ENCODE peak calls at places on chromosomes 6 and 20, in seven cellular contexts. G is CD8-positive, alpha-beta T cell; U is hepatocyte; K is fibroblast of lung; Z is MM.1S; V is effector memory CD4-positive, alpha-beta T cell; D is small intestine. A is an unnamed sample. For H3K27me3 and H3K36me3, the result is how much of the 10 kb centered on the place peaks cover.

GRCh38 chr20:37133952-37134351 is 38.2 kb upstream of the RBL1 start:
- DNase-seq in U (no peak), D (no peak), Z (no peak), V (no peak), K (no peak), G (no peak), A (no peak)

GRCh38 chr6:38495922-38496635 is 143.7 kb downstream of the BTBD9 start:
- DNase-seq in U (no peak), V (no peak), Z (peak), D (no peak), K (no peak), G (no peak), A (no peak)

GRCh38 chr6:35736982-35737412 is at the start of gene ARMC12:
- DNase-seq in D (no peak), K (no peak), V (no peak), U (no peak), Z (no peak), G (no peak), A (no peak)

GRCh38 chr6:105646391-105646867 is 243.5 kb upstream of the PREP start:
- DNase-seq in Z (peak), V (peak), U (no peak), G (peak), K (peak), D (peak), A (no peak)

GRCh38 chr20:43960231-43960630 is 45.6 kb downstream of the TOX2 start:
- DNase-seq in K (no peak), D (no peak), Z (no peak), G (no peak), U (no peak), V (no peak), A (no peak)

GRCh38 chr6:63724721-63725120 is 89.1 kb downstream of the PHF3 start:
- DNase-seq in Z (no peak), U (peak), V (no peak), K (no peak), D (peak), G (no peak), A (no peak)

GRCh38 chr6:49333345-49334120 is 129.5 kb downstream of the MMUT start:
- DNase-seq in G (no peak), K (peak), U (no peak), D (no peak), V (no peak), Z (no peak), A (no peak)

GRCh38 chr6:129817821-129818220 is 43.3 kb downstream of the TMEM244 start:
- DNase-seq in D (no peak), G (no peak), Z (no peak), K (no peak), V (no peak), U (no peak), A (no peak)

GRCh38 chr6:29967379-29968010 is 25.2 kb downstream of the HLA-A start:
- DNase-seq in Z (peak), V (no peak), D (peak), G (no peak), K (peak), U (peak), A (no peak)

GRCh38 chr6:139068846-139069245 is 40.3 kb downstream of the ABRACL start:
- DNase-seq in D (no peak), V (no peak), Z (no peak), U (no peak), G (no peak), K (no peak), A (no peak)

GRCh38 chr6:169224185-169224695 is 29.4 kb downstream of the THBS2 start:
- DNase-seq in V (no peak), G (no peak), Z (no peak), K (peak), D (no peak), U (no peak), A (no peak)

GRCh38 chr6:3410385-3411360 is 46.2 kb downstream of the SLC22A23 start:
- DNase-seq in Z (no peak), V (peak), K (peak), D (peak), U (peak), G (peak), A (peak)

GRCh38 chr6:125793280-125793679 is 2.5 kb downstream of the NCOA7 start:
- DNase-seq in K (no peak), G (no peak), Z (no peak), V (no peak), D (no peak), U (no peak), A (no peak)

GRCh38 chr6:158518196-158519127 is 41.4 kb upstream of the TMEM181 start:
- DNase-seq in G (no peak), D (peak), U (peak), Z (peak), K (peak), V (peak), A (peak)

GRCh38 chr20:433300-433975 is 25.3 kb downstream of the RBCK1 start:
- DNase-seq in Z (no peak), K (no peak), V (no peak), G (peak), U (no peak), D (peak), A (no peak)

GRCh38 chr6:25418463-25419052 is 139.4 kb downstream of the CARMIL1 start:
- DNase-seq in K (peak), D (no peak), G (no peak), V (no peak), Z (no peak), U (no peak), A (no peak)

GRCh38 chr6:31287621-31288020 is 15.7 kb upstream of the HLA-C start:
- DNase-seq in U (no peak), G (no peak), V (no peak), K (no peak), D (no peak), Z (no peak), A (no peak)

DNA sequence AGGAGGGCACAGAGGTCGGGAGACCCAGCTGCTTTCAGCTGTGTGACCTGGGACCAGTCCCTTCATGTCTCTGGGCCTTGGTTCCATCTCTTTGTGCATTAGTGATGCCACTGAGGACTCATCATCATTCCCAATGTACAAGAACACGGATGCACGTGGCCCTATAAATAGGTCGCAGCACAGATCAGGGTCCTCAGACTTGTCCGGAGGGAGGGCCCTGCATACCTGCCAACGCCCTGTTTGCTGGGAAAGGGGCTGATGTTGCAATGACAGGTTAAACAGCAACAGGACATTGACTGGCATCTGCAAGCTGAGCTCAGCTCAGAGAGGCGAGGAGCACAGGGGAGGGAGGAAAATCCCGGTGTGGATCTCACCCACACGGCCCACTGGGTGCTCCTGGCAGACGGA is 21.8 kb downstream of the TGM2 start:
- DNase-seq in Z (no peak), K (no peak), V (no peak), G (no peak), D (peak), U (peak), A (no peak)
- H3K27ac ChIP-seq in Z (no peak), K (peak), V (no peak), G (no peak), D (peak), U (peak), A (no peak)

GRCh38 chr6:925656-926213 is 232.8 kb upstream of the EXOC2 start:
- DNase-seq in Z (no peak), G (no peak), U (no peak), D (no peak), V (no peak), K (no peak), A (no peak)

GRCh38 chr6:920512-920911 is 227.6 kb upstream of the EXOC2 start:
- DNase-seq in U (no peak), Z (no peak), K (no peak), V (no peak), G (no peak), D (no peak), A (no peak)

GRCh38 chr6:921400-921799 is 228.5 kb upstream of the EXOC2 start:
- DNase-seq in U (no peak), D (no peak), V (no peak), G (no peak), K (no peak), Z (no peak), A (no peak)

GRCh38 chr6:927157-927556 is 234.2 kb upstream of the EXOC2 start:
- DNase-seq in U (no peak), Z (no peak), G (no peak), K (no peak), D (no peak), V (no peak), A (no peak)

GRCh38 chr6:924661-925060 is 231.7 kb upstream of the EXOC2 start:
- DNase-seq in K (no peak), U (no peak), Z (no peak), V (no peak), G (no peak), D (no peak), A (no peak)
- H3K27me3 ChIP-seq in K (under half), U (under half), Z (under half), V (under half), G (under half), D (under half), A (under half)

DNA sequence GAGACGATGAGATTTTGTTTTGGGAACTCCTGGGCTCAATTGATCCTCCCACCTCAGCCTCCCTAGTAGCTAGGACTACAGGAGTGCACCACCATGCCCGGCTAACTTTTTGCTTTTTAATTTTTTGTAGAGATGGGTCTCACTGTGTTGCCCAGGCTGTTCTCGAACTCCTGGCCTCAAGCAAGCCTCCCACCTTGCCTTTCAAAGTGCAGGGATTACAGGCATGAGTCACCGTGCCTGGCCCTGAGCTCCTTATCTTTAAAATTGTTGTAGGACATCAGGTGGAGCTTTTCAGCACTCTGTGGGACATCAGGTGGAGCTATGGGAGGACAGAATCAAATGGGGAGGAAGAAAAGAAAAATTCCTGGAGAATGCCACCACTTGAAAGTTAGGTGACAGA is 12.7 kb downstream of the ACTR5 start:
- DNase-seq in D (no peak), K (no peak), G (no peak), V (no peak), U (no peak), Z (no peak), A (no peak)
- H3K36me3 ChIP-seq in D (under half), K (under half), G (under half), V (half or more), U (under half), Z (under half), A (under half)

GRCh38 chr20:25496968-25497401 is 88.3 kb downstream of the NINL start:
- DNase-seq in K (peak), V (no peak), Z (no peak), D (no peak), U (no peak), G (no peak), A (no peak)

GRCh38 chr20:25498280-25498606 is 87.1 kb downstream of the NINL start:
- DNase-seq in K (no peak), D (no peak), Z (no peak), G (no peak), V (no peak), U (no peak), A (no peak)

GRCh38 chr20:25496165-25496967 is 88.9 kb downstream of the GINS1 start:
- DNase-seq in V (no peak), K (no peak), G (no peak), U (no peak), Z (no peak), D (no peak), A (no peak)

GRCh38 chr20:25499031-25499430 is 86.3 kb downstream of the NINL start:
- DNase-seq in V (no peak), G (no peak), D (no peak), K (no peak), Z (no peak), U (no peak), A (no peak)

GRCh38 chr20:25497586-25498279 is 87.6 kb downstream of the NINL start:
- DNase-seq in K (no peak), D (no peak), U (no peak), G (no peak), Z (no peak), V (no peak), A (no peak)
- H3K27ac ChIP-seq in K (no peak), D (no peak), U (no peak), G (no peak), Z (no peak), V (no peak), A (no peak)

GRCh38 chr20:63347950-63348827 is 13.0 kb downstream of the CHRNA4 start:
- DNase-seq in V (no peak), U (no peak), G (no peak), Z (no peak), D (no peak), K (no peak), A (no peak)

GRCh38 chr20:63346131-63347080 is 14.7 kb downstream of the CHRNA4 start:
- DNase-seq in V (no peak), K (no peak), U (no peak), G (no peak), Z (peak), D (no peak), A (no peak)

GRCh38 chr20:63345328-63346100 is 15.6 kb downstream of the CHRNA4 start:
- DNase-seq in D (no peak), V (no peak), Z (no peak), K (no peak), G (no peak), U (no peak), A (no peak)

GRCh38 chr20:63348828-63349515 is 12.2 kb downstream of the CHRNA4 start:
- DNase-seq in U (no peak), V (no peak), G (no peak), D (no peak), K (no peak), Z (no peak), A (no peak)

DNA sequence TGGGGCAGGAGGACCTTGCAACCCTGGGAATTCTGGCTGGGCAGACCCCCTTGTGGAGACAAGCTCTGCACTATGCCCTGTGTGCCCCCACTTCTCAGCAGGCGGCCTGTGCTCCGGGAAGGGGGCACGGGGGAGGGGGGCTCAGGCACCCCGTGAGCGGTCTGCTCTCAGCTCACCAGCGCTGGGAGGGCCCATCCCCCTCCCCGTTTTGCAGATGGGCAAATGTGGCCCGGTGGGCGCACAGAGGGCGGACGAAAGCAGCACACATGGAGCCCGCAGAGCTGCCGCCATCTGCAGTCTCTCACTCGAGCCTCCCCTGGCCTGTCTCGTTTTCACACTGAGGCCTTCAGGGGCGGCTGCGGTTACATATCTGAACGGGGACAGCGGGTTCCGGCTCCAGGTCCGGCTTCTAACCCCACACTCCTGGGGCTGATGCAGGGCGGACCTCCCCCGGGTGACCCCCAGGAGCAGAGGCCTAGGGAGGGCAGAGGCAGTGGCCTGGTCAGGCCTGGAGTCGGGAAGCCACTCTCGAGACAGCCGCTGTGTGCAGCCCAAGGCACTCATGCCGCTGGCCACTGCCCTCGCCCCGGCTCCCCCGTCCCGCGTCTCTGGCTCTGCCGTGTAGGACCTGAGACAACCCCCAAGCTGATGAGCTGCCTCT is 13.9 kb downstream of the CHRNA4 start:
- DNase-seq in Z (no peak), V (no peak), U (no peak), D (no peak), G (no peak), K (no peak), A (no peak)
- H3K27me3 ChIP-seq in Z (half or more), V (under half), U (under half), D (under half), G (under half), K (under half), A (under half)

GRCh38 chr20:47346172-47346571 is 10.3 kb downstream of the ZMYND8 start:
- DNase-seq in D (no peak), U (no peak), K (no peak), V (no peak), Z (no peak), G (no peak), A (no peak)

GRCh38 chr20:47347661-47348462 is 8.6 kb downstream of the ZMYND8 start:
- DNase-seq in D (no peak), K (no peak), U (no peak), G (no peak), V (no peak), Z (no peak), A (no peak)

GRCh38 chr20:47338131-47338628 is 18.3 kb downstream of the ZMYND8 start:
- DNase-seq in Z (no peak), K (no peak), G (no peak), U (no peak), V (no peak), D (no peak), A (no peak)

GRCh38 chr20:47345214-47345613 is 11.3 kb downstream of the ZMYND8 start:
- DNase-seq in Z (no peak), V (no peak), D (no peak), G (no peak), K (no peak), U (no peak), A (no peak)

DNA sequence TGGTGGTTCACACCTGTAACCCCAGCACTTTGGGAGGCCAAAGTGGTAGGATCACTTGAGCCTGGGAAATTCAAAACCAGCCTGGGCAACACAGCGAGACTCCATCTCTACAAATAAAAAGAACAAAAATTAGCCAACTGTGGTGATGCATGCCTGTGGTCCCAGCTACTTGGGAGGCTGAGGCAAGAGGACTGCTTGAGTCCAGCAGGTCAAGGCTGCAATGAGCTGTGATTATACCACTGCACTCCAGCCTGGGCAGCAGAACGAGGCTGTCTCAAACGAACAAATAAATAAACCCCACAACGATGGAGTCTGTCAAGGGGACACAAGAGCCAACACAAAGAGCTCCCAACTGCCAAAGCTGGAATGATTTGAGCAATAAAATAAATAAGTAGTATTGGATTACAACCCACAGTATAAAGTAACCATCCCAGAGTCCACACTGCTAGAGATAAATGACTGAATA is 13.5 kb downstream of the ZMYND8 start:
- DNase-seq in Z (no peak), D (no peak), G (no peak), V (no peak), K (no peak), U (no peak), A (no peak)
- H3K36me3 ChIP-seq in Z (under half), D (under half), G (under half), V (under half), K (under half), U (under half), A (under half)

GRCh38 chr6:147660334-147661311 is 152.1 kb downstream of the SAMD5 start:
- DNase-seq in V (no peak), G (no peak), U (no peak), K (no peak), D (no peak), Z (no peak), A (no peak)
- H3K27ac ChIP-seq in V (no peak), G (no peak), U (no peak), K (no peak), D (no peak), Z (no peak), A (no peak)

GRCh38 chr20:9508696-9509178 is 5.7 kb upstream of the LAMP5 start:
- DNase-seq in D (no peak), K (no peak), U (no peak), Z (no peak), V (no peak), G (no peak), A (no peak)

GRCh38 chr20:9508240-9508661 is 6.1 kb upstream of the LAMP5 start:
- DNase-seq in K (no peak), V (no peak), G (no peak), Z (no peak), U (no peak), D (no peak), A (no peak)

GRCh38 chr20:9514072-9514460 is 324 bp upstream of the LAMP5 start:
- DNase-seq in D (no peak), G (no peak), K (no peak), Z (no peak), V (no peak), U (no peak), A (no peak)

GRCh38 chr20:9507544-9508239 is 6.7 kb upstream of the LAMP5 start:
- DNase-seq in U (no peak), K (no peak), Z (no peak), G (no peak), V (no peak), D (no peak), A (no peak)

DNA sequence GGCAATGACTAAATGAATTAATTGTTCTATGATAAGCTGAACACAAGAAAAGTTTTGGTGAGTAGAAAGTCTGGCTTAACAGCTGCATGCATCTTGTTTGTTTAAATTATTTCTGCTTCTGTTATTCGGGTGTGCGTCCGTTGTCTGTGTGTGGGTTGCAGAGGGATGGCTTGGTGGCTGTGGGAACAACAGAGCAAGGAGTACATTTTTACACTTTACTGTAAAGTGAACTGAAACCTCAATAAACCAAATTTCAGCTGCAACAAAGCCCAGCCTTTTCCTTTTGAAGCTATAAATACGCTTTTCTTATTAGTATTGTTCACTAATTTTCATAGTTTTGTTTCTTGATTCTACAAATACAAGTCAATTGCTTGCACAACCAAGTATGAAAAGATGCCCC is 3.5 kb upstream of the LAMP5 start:
- DNase-seq in K (no peak), U (no peak), D (no peak), V (no peak), Z (peak), G (no peak), A (no peak)
- H3K27me3 ChIP-seq in K (under half), U (half or more), D (under half), V (under half), Z (under half), G (under half), A (under half)

A was measured in naive thymus-derived CD4-positive, alpha-beta T cell.